ENCODE peak calls at places on chromosome 11, in six cellular contexts. One of them, this sample, is unnamed.
A peak's percentile ranks its signal among the peaks of the same experiment; 100 is the strongest.

GRCh38 chr11:88181776-88182175 is 6.5 kb upstream of the RAB38 start:
- DNase-seq in uterus: no peak
- DNase-seq in gastrocnemius medialis: no peak
- DNase-seq in astrocyte: no peak
- DNase-seq in RWPE1: peak; percentile 18
- DNase-seq in stomach: no peak
- DNase-seq in this sample: no peak

GRCh38 chr11:68632802-68633201 is 51.5 kb upstream of the GAL start:
- DNase-seq in uterus: no peak
- DNase-seq in gastrocnemius medialis: no peak
- DNase-seq in astrocyte: peak; percentile 43
- DNase-seq in RWPE1: peak; percentile 57
- DNase-seq in stomach: peak; percentile 66
- DNase-seq in this sample: peak; percentile 78

GRCh38 chr11:126857860-126858808 is 142.4 kb downstream of the KIRREL3 start:
- DNase-seq in uterus: no peak
- DNase-seq in gastrocnemius medialis: no peak
- DNase-seq in astrocyte: peak; percentile 90
- DNase-seq in RWPE1: no peak
- DNase-seq in stomach: no peak
- DNase-seq in this sample: no peak

GRCh38 chr11:44561275-44561781 is 4.1 kb upstream of the CD82 start:
- DNase-seq in uterus: no peak
- DNase-seq in gastrocnemius medialis: no peak
- DNase-seq in astrocyte: no peak
- DNase-seq in RWPE1: peak; percentile 50
- DNase-seq in stomach: no peak
- DNase-seq in this sample: no peak

GRCh38 chr11:72084960-72085359 is 4.3 kb downstream of the LRRC51 start:
- DNase-seq in uterus: no peak
- DNase-seq in gastrocnemius medialis: no peak
- DNase-seq in astrocyte: no peak
- DNase-seq in RWPE1: no peak
- DNase-seq in stomach: no peak
- DNase-seq in this sample: no peak

GRCh38 chr11:335779-336665 is 15.4 kb upstream of the IFITM3 start:
- DNase-seq in uterus: peak; percentile 86
- DNase-seq in gastrocnemius medialis: no peak
- DNase-seq in astrocyte: no peak
- DNase-seq in RWPE1: no peak
- DNase-seq in stomach: no peak
- DNase-seq in this sample: peak; percentile 76

GRCh38 chr11:130050272-130050671 is 19.4 kb upstream of the APLP2 start:
- DNase-seq in uterus: no peak
- DNase-seq in gastrocnemius medialis: no peak
- DNase-seq in astrocyte: peak; percentile 20
- DNase-seq in RWPE1: no peak
- DNase-seq in stomach: no peak
- DNase-seq in this sample: peak; percentile 35

GRCh38 chr11:31809857-31810778 is 1.0 kb downstream of the PAX6 start:
- DNase-seq in uterus: no peak
- DNase-seq in gastrocnemius medialis: no peak
- DNase-seq in astrocyte: peak; percentile 41
- DNase-seq in RWPE1: peak; percentile 22
- DNase-seq in stomach: no peak
- DNase-seq in this sample: peak; percentile 48

GRCh38 chr11:22734628-22735345 is 68.4 kb downstream of the GAS2 start:
- DNase-seq in uterus: no peak
- DNase-seq in gastrocnemius medialis: no peak
- DNase-seq in astrocyte: no peak
- DNase-seq in RWPE1: no peak
- DNase-seq in stomach: no peak
- DNase-seq in this sample: no peak

GRCh38 chr11:95585071-95585751 is 204.4 kb downstream of the FAM76B start:
- DNase-seq in uterus: no peak
- DNase-seq in gastrocnemius medialis: no peak
- DNase-seq in astrocyte: peak; percentile 78
- DNase-seq in RWPE1: no peak
- DNase-seq in stomach: no peak
- DNase-seq in this sample: no peak

GRCh38 chr11:86099727-86100320 is 30.9 kb upstream of the PICALM start:
- DNase-seq in uterus: no peak
- DNase-seq in gastrocnemius medialis: no peak
- DNase-seq in astrocyte: peak; percentile 34
- DNase-seq in RWPE1: peak; percentile 46
- DNase-seq in stomach: no peak
- DNase-seq in this sample: no peak

GRCh38 chr11:77411717-77412441 is 62.0 kb downstream of the PAK1 start:
- DNase-seq in uterus: peak; percentile 87
- DNase-seq in gastrocnemius medialis: peak; percentile 69
- DNase-seq in astrocyte: peak; percentile 79
- DNase-seq in RWPE1: peak; percentile 86
- DNase-seq in stomach: peak; percentile 90
- DNase-seq in this sample: peak; percentile 91

GRCh38 chr11:117625237-117625636 is 171.8 kb downstream of the DSCAML1 start:
- DNase-seq in uterus: no peak
- DNase-seq in gastrocnemius medialis: no peak
- DNase-seq in astrocyte: no peak
- DNase-seq in RWPE1: no peak
- DNase-seq in stomach: no peak
- DNase-seq in this sample: no peak

GRCh38 chr11:83648610-83649467 is 362.7 kb upstream of the CCDC90B start:
- DNase-seq in uterus: no peak
- DNase-seq in gastrocnemius medialis: no peak
- DNase-seq in astrocyte: no peak
- DNase-seq in RWPE1: no peak
- DNase-seq in stomach: no peak
- DNase-seq in this sample: no peak

GRCh38 chr11:75931124-75931523 is 116.1 kb downstream of the UVRAG start:
- DNase-seq in uterus: no peak
- DNase-seq in gastrocnemius medialis: no peak
- DNase-seq in astrocyte: peak; percentile 43
- DNase-seq in RWPE1: no peak
- DNase-seq in stomach: no peak
- DNase-seq in this sample: no peak

GRCh38 chr11:129023968-129024676 is 81.5 kb upstream of the TP53AIP1 start:
- DNase-seq in uterus: no peak
- DNase-seq in gastrocnemius medialis: no peak
- DNase-seq in astrocyte: peak; percentile 23
- DNase-seq in RWPE1: peak; percentile 82
- DNase-seq in stomach: peak; percentile 82
- DNase-seq in this sample: peak; percentile 14
- H3K27ac ChIP-seq in uterus: no peak overlapping the region
- H3K27ac ChIP-seq in gastrocnemius medialis: no peak overlapping the region
- H3K27ac ChIP-seq in astrocyte: no peak overlapping the region
- H3K27ac ChIP-seq in RWPE1: no peak overlapping the region
- H3K27ac ChIP-seq in stomach: peak overlapping the region; percentile 55
- H3K27ac ChIP-seq in this sample: no peak overlapping the region

GRCh38 chr11:103659743-103660142 is 376.7 kb upstream of the DDI1 start:
- DNase-seq in uterus: no peak
- DNase-seq in gastrocnemius medialis: no peak
- DNase-seq in astrocyte: peak; percentile 30
- DNase-seq in RWPE1: no peak
- DNase-seq in stomach: no peak
- DNase-seq in this sample: peak; percentile 13

GRCh38 chr11:103656382-103656781 is 380.1 kb upstream of the DDI1 start:
- DNase-seq in uterus: no peak
- DNase-seq in gastrocnemius medialis: no peak
- DNase-seq in astrocyte: no peak
- DNase-seq in RWPE1: no peak
- DNase-seq in stomach: no peak
- DNase-seq in this sample: no peak

GRCh38 chr11:103661185-103661584 is 375.3 kb upstream of the DDI1 start:
- DNase-seq in uterus: no peak
- DNase-seq in gastrocnemius medialis: no peak
- DNase-seq in astrocyte: no peak
- DNase-seq in RWPE1: no peak
- DNase-seq in stomach: peak; percentile 46
- DNase-seq in this sample: no peak

GRCh38 chr11:103661991-103662390 is 374.4 kb upstream of the DDI1 start:
- DNase-seq in uterus: no peak
- DNase-seq in gastrocnemius medialis: no peak
- DNase-seq in astrocyte: no peak
- DNase-seq in RWPE1: no peak
- DNase-seq in stomach: no peak
- DNase-seq in this sample: no peak

GRCh38 chr11:103659138-103659734 is 377.2 kb upstream of the DDI1 start:
- DNase-seq in uterus: no peak
- DNase-seq in gastrocnemius medialis: no peak
- DNase-seq in astrocyte: no peak
- DNase-seq in RWPE1: peak; percentile 30
- DNase-seq in stomach: no peak
- DNase-seq in this sample: peak; percentile 16
- TF ChIP-seq CTCF in uterus: no peak
- TF ChIP-seq CTCF in gastrocnemius medialis: no peak
- TF ChIP-seq CTCF in astrocyte: peak; percentile 43
- TF ChIP-seq CTCF in RWPE1: no peak
- TF ChIP-seq CTCF in stomach: no peak
- TF ChIP-seq CTCF in this sample: peak; percentile 46

DNA sequence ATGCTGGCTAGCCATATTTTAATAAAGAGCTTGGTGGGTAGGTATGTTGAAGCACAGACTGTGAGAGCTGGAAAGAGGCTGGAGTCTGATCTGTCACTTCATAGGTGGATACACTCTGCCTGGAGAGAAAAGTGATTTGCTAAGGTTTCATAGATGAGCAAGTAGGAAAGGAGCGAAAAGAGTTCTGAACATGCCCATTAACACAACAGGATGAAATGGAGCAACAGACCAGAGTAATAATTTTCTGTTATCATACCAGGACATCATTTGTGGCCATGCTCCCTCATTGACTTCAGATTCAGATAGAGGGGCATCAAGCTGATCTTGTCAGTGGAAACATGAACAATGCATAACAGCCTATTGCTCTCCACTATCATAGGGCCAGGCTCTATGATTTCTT is 452.9 kb downstream of the JRKL start:
- DNase-seq in uterus: no peak
- DNase-seq in gastrocnemius medialis: no peak
- DNase-seq in astrocyte: no peak
- DNase-seq in RWPE1: no peak
- DNase-seq in stomach: no peak
- DNase-seq in this sample: no peak
- H3K27ac ChIP-seq in uterus: no peak overlapping the region
- H3K27ac ChIP-seq in gastrocnemius medialis: no peak overlapping the region
- H3K27ac ChIP-seq in astrocyte: no peak overlapping the region
- H3K27ac ChIP-seq in RWPE1: no peak overlapping the region
- H3K27ac ChIP-seq in stomach: no peak overlapping the region
- H3K27ac ChIP-seq in this sample: no peak overlapping the region

GRCh38 chr11:11076879-11077278 is 219.0 kb upstream of the ZBED5 start:
- DNase-seq in uterus: no peak
- DNase-seq in gastrocnemius medialis: no peak
- DNase-seq in astrocyte: no peak
- DNase-seq in RWPE1: no peak
- DNase-seq in stomach: no peak
- DNase-seq in this sample: no peak

GRCh38 chr11:11075515-11076171 is 217.8 kb upstream of the ZBED5 start:
- DNase-seq in uterus: no peak
- DNase-seq in gastrocnemius medialis: no peak
- DNase-seq in astrocyte: no peak
- DNase-seq in RWPE1: no peak
- DNase-seq in stomach: no peak
- DNase-seq in this sample: no peak

GRCh38 chr11:11076276-11076675 is 218.4 kb upstream of the ZBED5 start:
- DNase-seq in uterus: no peak
- DNase-seq in gastrocnemius medialis: no peak
- DNase-seq in astrocyte: no peak
- DNase-seq in RWPE1: no peak
- DNase-seq in stomach: no peak
- DNase-seq in this sample: no peak

GRCh38 chr11:11077898-11078297 is 220.0 kb upstream of the ZBED5 start:
- DNase-seq in uterus: no peak
- DNase-seq in gastrocnemius medialis: no peak
- DNase-seq in astrocyte: no peak
- DNase-seq in RWPE1: no peak
- DNase-seq in stomach: no peak
- DNase-seq in this sample: no peak

DNA sequence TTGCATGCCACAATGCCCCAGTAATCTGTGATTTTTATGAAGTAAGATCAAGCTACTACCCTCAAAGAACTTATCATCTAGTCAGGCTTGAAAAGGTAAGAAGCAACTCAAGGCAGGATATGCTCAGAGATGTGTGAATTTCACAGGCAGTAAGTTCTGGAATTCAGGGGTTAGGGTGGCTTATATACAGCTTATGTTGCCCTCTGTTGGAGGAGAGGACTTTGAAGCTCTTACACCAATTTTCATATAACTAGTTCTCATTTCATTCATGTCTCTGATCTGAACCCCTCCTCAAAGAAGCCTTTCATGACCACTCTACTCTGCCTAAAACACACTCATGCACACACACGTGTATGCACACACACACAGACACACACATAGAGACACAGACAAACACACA is 220.5 kb upstream of the ZBED5 start:
- DNase-seq in uterus: no peak
- DNase-seq in gastrocnemius medialis: no peak
- DNase-seq in astrocyte: no peak
- DNase-seq in RWPE1: no peak
- DNase-seq in stomach: no peak
- DNase-seq in this sample: no peak
- TF ChIP-seq CTCF in uterus: no peak
- TF ChIP-seq CTCF in gastrocnemius medialis: peak; percentile 14
- TF ChIP-seq CTCF in astrocyte: peak; percentile 12
- TF ChIP-seq CTCF in RWPE1: no peak
- TF ChIP-seq CTCF in stomach: no peak
- TF ChIP-seq CTCF in this sample: peak; percentile 5

GRCh38 chr11:73087730-73088129 is 54.4 kb downstream of the FCHSD2 start:
- DNase-seq in uterus: no peak
- DNase-seq in gastrocnemius medialis: no peak
- DNase-seq in astrocyte: no peak
- DNase-seq in RWPE1: no peak
- DNase-seq in stomach: no peak
- DNase-seq in this sample: peak; percentile 45
- H3K27ac ChIP-seq in uterus: no peak overlapping the region
- H3K27ac ChIP-seq in gastrocnemius medialis: peak overlapping the region; percentile 44
- H3K27ac ChIP-seq in astrocyte: no peak overlapping the region
- H3K27ac ChIP-seq in RWPE1: no peak overlapping the region
- H3K27ac ChIP-seq in stomach: no peak overlapping the region
- H3K27ac ChIP-seq in this sample: no peak overlapping the region

GRCh38 chr11:131253885-131254204 is 116.6 kb upstream of the NTM start:
- DNase-seq in uterus: no peak
- DNase-seq in gastrocnemius medialis: no peak
- DNase-seq in astrocyte: no peak
- DNase-seq in RWPE1: no peak
- DNase-seq in stomach: no peak
- DNase-seq in this sample: no peak
- TF ChIP-seq CTCF in uterus: no peak
- TF ChIP-seq CTCF in gastrocnemius medialis: no peak
- TF ChIP-seq CTCF in astrocyte: no peak
- TF ChIP-seq CTCF in RWPE1: no peak
- TF ChIP-seq CTCF in stomach: no peak
- TF ChIP-seq CTCF in this sample: no peak

DNA sequence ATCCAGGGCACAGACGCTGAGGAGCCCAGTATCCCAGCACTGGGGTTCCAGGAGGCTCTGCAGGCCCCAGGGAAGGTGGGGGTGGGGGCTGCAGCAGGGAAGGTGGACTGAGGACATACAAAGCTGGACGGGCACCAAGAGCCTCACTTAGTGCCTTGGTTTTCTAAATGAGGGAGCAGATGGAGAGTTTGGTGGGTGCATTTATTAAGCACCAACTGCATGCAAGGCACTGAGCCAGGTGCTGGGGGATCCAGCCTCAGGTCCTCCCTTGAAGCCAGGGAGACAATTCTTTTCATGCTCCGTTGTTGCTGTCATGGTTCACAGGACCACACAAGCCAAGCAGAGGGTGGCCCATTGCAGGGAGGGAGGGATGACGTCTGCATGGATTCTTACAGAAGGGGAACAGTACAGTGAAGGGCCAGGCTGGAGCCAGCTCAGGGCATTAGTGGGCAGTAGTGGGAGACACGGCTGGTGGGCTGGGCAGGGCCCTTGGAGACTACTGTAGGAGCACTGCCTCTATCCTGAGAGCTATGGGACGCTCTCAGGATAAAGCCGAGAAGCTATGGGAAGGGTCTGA is 65.0 kb downstream of the MACROD1 start:
- DNase-seq in uterus: no peak
- DNase-seq in gastrocnemius medialis: no peak
- DNase-seq in astrocyte: no peak
- DNase-seq in RWPE1: no peak
- DNase-seq in stomach: no peak
- DNase-seq in this sample: no peak
- H3K27ac ChIP-seq in uterus: no peak overlapping the region
- H3K27ac ChIP-seq in gastrocnemius medialis: no peak overlapping the region
- H3K27ac ChIP-seq in astrocyte: no peak overlapping the region
- H3K27ac ChIP-seq in RWPE1: no peak overlapping the region
- H3K27ac ChIP-seq in stomach: no peak overlapping the region
- H3K27ac ChIP-seq in this sample: no peak overlapping the region